ENCODE peak calls at places on chromosomes 16 and 17, in nine cellular contexts. A is thoracic aorta, O is iris pigment epithelial cell, U is HEK293T, R is M059J, I is suprapubic skin, Z is heart right ventricle, H is DMS53, C is EL. G is an unnamed sample.

GRCh38 chr17:66398059-66398458 is 95.6 kb downstream of the PRKCA start:
- DNase-seq in C (no peak), H (no peak), U (no peak), Z (no peak), I (no peak), O (no peak), A (no peak), R (no peak), G (no peak)

GRCh38 chr17:73011016-73011486 is 81.4 kb downstream of the SLC39A11 start:
- DNase-seq in I (no peak), A (no peak), C (no peak), U (no peak), H (peak; percentile 45), Z (no peak), R (no peak), O (no peak), G (no peak)

GRCh38 chr17:66920965-66921364 is 43.5 kb upstream of the CACNG4 start:
- DNase-seq in U (no peak), Z (no peak), O (peak; percentile 32), A (no peak), C (no peak), R (no peak), H (no peak), I (no peak), G (no peak)

GRCh38 chr17:4515501-4515900 is 16.8 kb downstream of the SPNS2 start:
- DNase-seq in H (peak; percentile 61), U (no peak), R (no peak), I (no peak), O (no peak), A (no peak), C (no peak), Z (no peak), G (no peak)

GRCh38 chr17:37490638-37491614 is 1.2 kb downstream of the DUSP14 start:
- DNase-seq in Z (no peak), A (no peak), C (peak; percentile 94), R (peak; percentile 94), U (peak; percentile 33), I (no peak), H (peak; percentile 42), O (peak; percentile 86), G (peak; percentile 55)

GRCh38 chr16:31484491-31485171 is 1.7 kb downstream of the SLC5A2 start:
- DNase-seq in C (no peak), R (peak; percentile 26), H (no peak), U (no peak), Z (no peak), O (no peak), A (no peak), I (no peak), G (no peak)

GRCh38 chr16:84375773-84376172 is 7.4 kb downstream of the ATP2C2 start:
- DNase-seq in O (no peak), H (no peak), A (no peak), Z (no peak), I (no peak), R (no peak), U (no peak), C (no peak), G (no peak)

GRCh38 chr16:89709716-89710480 is 8.4 kb upstream of the SPATA2L start:
- DNase-seq in A (no peak), R (no peak), O (no peak), Z (no peak), U (no peak), I (no peak), H (no peak), C (no peak), G (no peak)

GRCh38 chr17:48328457-48328856 is 101.6 kb downstream of the SKAP1 start:
- DNase-seq in H (peak; percentile 53), Z (no peak), A (no peak), O (no peak), U (no peak), R (no peak), I (no peak), C (no peak), G (no peak)

GRCh38 chr16:878071-878784 is 77.7 kb upstream of the GNG13 start:
- DNase-seq in U (no peak), H (peak; percentile 38), O (no peak), A (no peak), Z (no peak), I (no peak), R (peak; percentile 10), C (peak; percentile 10), G (no peak)

GRCh38 chr17:78995761-78996451 is 13.7 kb downstream of the CANT1 start:
- DNase-seq in Z (no peak), H (no peak), A (no peak), O (no peak), R (no peak), U (no peak), C (no peak), I (peak; percentile 67), G (peak; percentile 58)

GRCh38 chr16:75455677-75456076 is 8.8 kb downstream of the TMEM170A start:
- DNase-seq in H (no peak), A (no peak), R (no peak), O (no peak), Z (no peak), U (no peak), C (no peak), I (no peak), G (no peak)

GRCh38 chr16:65119905-65120341 is 1.9 kb downstream of the CDH11 start:
- DNase-seq in H (no peak), Z (no peak), U (no peak), A (no peak), C (peak; percentile 80), R (peak; percentile 67), I (no peak), O (peak; percentile 56), G (no peak)

GRCh38 chr17:6901086-6901485 is 69.6 kb upstream of the TEKT1 start:
- DNase-seq in C (no peak), U (no peak), I (no peak), R (no peak), H (no peak), A (no peak), O (no peak), Z (no peak), G (no peak)

G was measured in HuH-7.